ENCODE peak calls at places on chromosomes 12 and 14, in six cellular contexts. J, W, S, D, B and I are unnamed samples.

GRCh38 chr12:12586879-12587675 is 24.4 kb upstream of the DUSP16 start:
- DNase-seq in W (peak; percentile 78), S (no peak), D (peak; percentile 36), B (no peak), J (peak; percentile 57), I (peak; percentile 58)

GRCh38 chr14:61584258-61584657 is 111.1 kb upstream of the HIF1A start:
- DNase-seq in S (no peak), B (no peak), D (no peak), J (no peak), W (peak; percentile 12), I (no peak)

GRCh38 chr12:1807107-1807478 is 13.3 kb upstream of the LRTM2 start:
- DNase-seq in W (no peak), D (no peak), B (no peak), J (no peak), S (no peak), I (no peak)

GRCh38 chr12:104372721-104373335 is 69.3 kb downstream of the EID3 start:
- DNase-seq in S (no peak), W (no peak), B (no peak), J (no peak), D (no peak), I (no peak)

GRCh38 chr14:31391473-31391872 is 28.9 kb downstream of the HEATR5A start:
- DNase-seq in J (no peak), D (no peak), S (no peak), B (no peak), W (no peak), I (no peak)

GRCh38 chr12:21773263-21773741 is 1.2 kb downstream of the KCNJ8 start:
- DNase-seq in B (no peak), D (no peak), W (peak; percentile 59), S (no peak), J (peak; percentile 25), I (peak; percentile 88)

GRCh38 chr14:23925523-23926075 is 28.0 kb upstream of the DHRS4 start:
- DNase-seq in D (no peak), W (no peak), S (no peak), B (no peak), J (no peak), I (no peak)

GRCh38 chr12:120989687-120990086 is 11.3 kb downstream of the HNF1A start:
- DNase-seq in B (no peak), J (no peak), S (no peak), W (no peak), D (no peak), I (no peak)

GRCh38 chr12:104551313-104551931 is 94.7 kb downstream of the CHST11 start:
- DNase-seq in J (no peak), W (no peak), B (no peak), S (no peak), D (no peak), I (no peak)

GRCh38 chr12:23484238-23484637 is 465.2 kb downstream of the SOX5 start:
- DNase-seq in J (no peak), B (no peak), S (no peak), D (no peak), W (no peak), I (no peak)

GRCh38 chr12:85279449-85280137 is 427 bp upstream of the ALX1 start:
- DNase-seq in J (no peak), D (no peak), W (no peak), B (no peak), S (no peak), I (no peak)

GRCh38 chr14:37585101-37585479 is 10.0 kb downstream of the FOXA1 start:
- DNase-seq in D (peak; percentile 23), W (no peak), B (no peak), S (no peak), J (peak; percentile 52), I (peak; percentile 89)

GRCh38 chr14:76490735-76491134 is 114.8 kb downstream of the ESRRB start:
- DNase-seq in B (no peak), S (no peak), D (no peak), W (no peak), J (no peak), I (no peak)

GRCh38 chr12:123075591-123076171 is 75.2 kb downstream of the PITPNM2 start:
- DNase-seq in S (no peak), J (peak; percentile 39), B (no peak), W (no peak), D (no peak), I (no peak)

GRCh38 chr12:49930515-49931288 is 19.8 kb upstream of the AQP2 start:
- DNase-seq in J (no peak), W (no peak), B (no peak), D (no peak), S (no peak), I (no peak)

GRCh38 chr12:81800298-81801148 is 41.4 kb upstream of the PPFIA2 start:
- DNase-seq in D (peak; percentile 31), W (no peak), S (no peak), J (no peak), B (no peak), I (no peak)

GRCh38 chr12:5718073-5718472 is 227.0 kb downstream of the ANO2 start:
- DNase-seq in J (peak; percentile 5), W (no peak), D (no peak), S (no peak), B (no peak), I (no peak)

GRCh38 chr14:51562816-51563215 is 88.9 kb upstream of the FRMD6 start:
- DNase-seq in D (no peak), J (no peak), B (no peak), S (no peak), W (no peak), I (no peak)

GRCh38 chr14:101235042-101235871 is 326.0 kb upstream of the DIO3 start:
- DNase-seq in S (no peak), W (peak; percentile 73), D (no peak), B (no peak), J (peak; percentile 66), I (peak; percentile 26)

GRCh38 chr12:47824629-47825028 is 4.9 kb upstream of the HDAC7 start:
- DNase-seq in J (no peak), S (no peak), W (no peak), B (no peak), D (no peak), I (no peak)

GRCh38 chr12:14148489-14149240 is 167.3 kb upstream of the GRIN2B start:
- DNase-seq in B (no peak), S (no peak), J (no peak), W (no peak), D (no peak), I (no peak)

GRCh38 chr12:14157129-14157747 is 175.8 kb upstream of the GRIN2B start:
- DNase-seq in D (no peak), W (no peak), S (no peak), B (no peak), J (no peak), I (no peak)

GRCh38 chr12:14156606-14157005 is 175.2 kb upstream of the GRIN2B start:
- DNase-seq in W (no peak), S (no peak), J (no peak), B (no peak), D (no peak), I (no peak)

DNA sequence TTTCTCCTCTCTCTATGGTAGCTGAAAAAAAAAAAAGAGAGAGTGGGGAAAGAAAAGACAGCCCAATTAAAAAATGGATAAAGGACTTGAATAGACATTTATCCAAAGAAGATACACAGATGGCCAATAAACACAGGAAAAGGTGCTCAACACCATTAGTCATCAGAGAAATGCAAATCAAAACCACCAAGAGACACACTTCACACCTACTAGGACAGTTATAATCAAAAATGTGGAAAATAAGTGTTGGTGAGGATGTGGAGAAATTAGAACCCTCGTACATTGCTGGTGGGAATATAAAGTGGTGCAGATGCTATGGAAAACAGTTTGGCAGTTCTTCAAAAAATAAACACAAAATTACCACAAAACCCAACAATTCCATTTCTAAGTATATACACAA is 172.4 kb upstream of the GRIN2B start:
- DNase-seq in J (no peak), S (no peak), B (no peak), D (no peak), W (no peak), I (no peak)
- H3K4me1 ChIP-seq in J (no peaks in the 10 kb centered on the region), S (no peaks in the 10 kb centered on the region), B (no peaks in the 10 kb centered on the region), D (no peaks in the 10 kb centered on the region), W (no peaks in the 10 kb centered on the region), I (no peaks in the 10 kb centered on the region)

GRCh38 chr12:57347284-57347683 is 83.6 kb downstream of the R3HDM2 start:
- DNase-seq in D (no peak), B (no peak), W (no peak), S (no peak), J (no peak), I (no peak)
- H3K4me1 ChIP-seq in D (no peaks in the 10 kb centered on the region), B (no peaks in the 10 kb centered on the region), W (peaks cover 3% of the 10 kb centered on the region), S (peaks cover 2% of the 10 kb centered on the region), J (no peaks in the 10 kb centered on the region), I (no peaks in the 10 kb centered on the region)

GRCh38 chr12:108801736-108802665 is 55.4 kb downstream of the SSH1 start:
- DNase-seq in S (peak; percentile 54), D (no peak), B (no peak), J (peak; percentile 36), W (peak; percentile 44), I (no peak)

GRCh38 chr12:108802666-108803036 is 54.7 kb downstream of the SSH1 start:
- DNase-seq in B (no peak), D (no peak), J (no peak), W (no peak), S (no peak), I (no peak)

GRCh38 chr12:108799528-108800243 is 57.7 kb downstream of the SSH1 start:
- DNase-seq in W (no peak), B (no peak), J (no peak), S (no peak), D (no peak), I (no peak)

GRCh38 chr12:108798551-108799221 is 58.7 kb downstream of the SSH1 start:
- DNase-seq in B (no peak), J (no peak), S (no peak), W (no peak), D (no peak), I (no peak)

DNA sequence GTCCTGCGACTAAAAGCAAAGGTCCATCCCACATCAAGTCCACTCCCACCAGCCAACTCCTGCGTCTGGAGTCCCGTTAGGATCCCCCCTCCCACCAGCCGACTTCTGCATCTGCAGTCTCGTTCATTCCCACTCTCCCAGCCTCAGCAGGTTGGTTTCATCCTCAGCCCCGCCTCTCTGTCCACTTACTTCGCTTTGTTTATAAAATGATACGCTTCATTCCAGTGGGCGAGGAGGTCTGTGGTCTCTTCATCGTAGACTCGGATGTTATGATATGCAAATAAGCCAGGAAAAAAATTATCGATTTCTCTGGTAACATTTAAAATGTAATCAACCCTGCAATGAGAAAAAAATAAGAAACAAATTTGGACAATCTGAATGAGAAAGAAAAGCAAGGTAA is 56.8 kb downstream of the SSH1 start:
- DNase-seq in S (no peak), J (no peak), B (no peak), W (no peak), D (no peak), I (no peak)
- H3K4me1 ChIP-seq in S (peaks cover 51% of the 10 kb centered on the region), J (no peaks in the 10 kb centered on the region), B (peaks cover 36% of the 10 kb centered on the region), W (peaks cover 6% of the 10 kb centered on the region), D (no peaks in the 10 kb centered on the region), I (peaks cover 11% of the 10 kb centered on the region)

GRCh38 chr14:74835607-74836250 is 40.2 kb downstream of the PROX2 start:
- DNase-seq in B (no peak), S (no peak), D (no peak), J (no peak), W (no peak), I (no peak)

GRCh38 chr14:74838141-74838540 is 37.8 kb downstream of the PROX2 start:
- DNase-seq in J (no peak), S (no peak), D (no peak), B (no peak), W (no peak), I (no peak)

GRCh38 chr14:74834682-74835392 is 41.1 kb downstream of the PROX2 start:
- DNase-seq in B (no peak), D (no peak), S (no peak), W (no peak), J (no peak), I (no peak)

GRCh38 chr14:74840603-74841030 is 35.3 kb downstream of the PROX2 start:
- DNase-seq in D (no peak), S (no peak), W (no peak), J (no peak), B (no peak), I (no peak)

GRCh38 chr14:74836251-74836957 is 39.5 kb downstream of the PROX2 start:
- DNase-seq in B (no peak), D (no peak), J (no peak), S (no peak), W (no peak), I (no peak)
- H3K4me1 ChIP-seq in B (no peaks in the 10 kb centered on the region), D (no peaks in the 10 kb centered on the region), J (no peaks in the 10 kb centered on the region), S (no peaks in the 10 kb centered on the region), W (peaks cover 4% of the 10 kb centered on the region), I (no peaks in the 10 kb centered on the region)